ENCODE peak calls at places on chromosomes 16 and 17, in four cellular contexts. One of them, this sample, is unnamed. For H3K9me3 and H3K27me3, the result is how much of the 10 kb centered on the place peaks cover.

GRCh38 chr16:80369559-80369958 is 171.2 kb upstream of the DYNLRB2 start:
- DNase-seq in right lobe of liver: no peak
- DNase-seq in heart right ventricle: no peak
- DNase-seq in small intestine: peak
- DNase-seq in this sample: no peak

GRCh38 chr16:582614-583331 is 7.1 kb upstream of the RAB40C start:
- DNase-seq in right lobe of liver: peak
- DNase-seq in heart right ventricle: peak
- DNase-seq in small intestine: no peak
- DNase-seq in this sample: no peak

GRCh38 chr16:58127033-58127556 is 2.1 kb downstream of the CFAP20 start:
- DNase-seq in right lobe of liver: no peak
- DNase-seq in heart right ventricle: no peak
- DNase-seq in small intestine: peak
- DNase-seq in this sample: no peak

GRCh38 chr17:79699386-79700036 is 31.2 kb upstream of the ENPP7 start:
- DNase-seq in right lobe of liver: no peak
- DNase-seq in heart right ventricle: no peak
- DNase-seq in small intestine: peak
- DNase-seq in this sample: no peak

GRCh38 chr17:79923974-79924638 is 84.9 kb upstream of the CBX4 start:
- DNase-seq in right lobe of liver: peak
- DNase-seq in heart right ventricle: no peak
- DNase-seq in small intestine: peak
- DNase-seq in this sample: no peak

GRCh38 chr17:14803781-14804180 is 461.3 kb downstream of the PMP22 start:
- DNase-seq in right lobe of liver: no peak
- DNase-seq in heart right ventricle: no peak
- DNase-seq in small intestine: no peak
- DNase-seq in this sample: no peak

GRCh38 chr17:29723283-29724047 is 100.8 kb upstream of the CORO6 start:
- DNase-seq in right lobe of liver: no peak
- DNase-seq in heart right ventricle: no peak
- DNase-seq in small intestine: peak
- DNase-seq in this sample: no peak

GRCh38 chr16:23843143-23843542 is 7.4 kb downstream of the PRKCB start:
- DNase-seq in right lobe of liver: no peak
- DNase-seq in heart right ventricle: no peak
- DNase-seq in small intestine: no peak
- DNase-seq in this sample: no peak

GRCh38 chr17:57817299-57817698 is 32.5 kb downstream of the MRPS23 start:
- DNase-seq in right lobe of liver: no peak
- DNase-seq in heart right ventricle: no peak
- DNase-seq in small intestine: no peak
- DNase-seq in this sample: no peak

GRCh38 chr17:68356949-68357455 is 65.7 kb downstream of the ARSG start:
- DNase-seq in right lobe of liver: no peak
- DNase-seq in heart right ventricle: no peak
- DNase-seq in small intestine: no peak
- DNase-seq in this sample: no peak

GRCh38 chr17:41404024-41404651 is 6.7 kb upstream of the KRT31 start:
- DNase-seq in right lobe of liver: no peak
- DNase-seq in heart right ventricle: no peak
- DNase-seq in small intestine: no peak
- DNase-seq in this sample: no peak

GRCh38 chr17:9874722-9875121 is 30.3 kb downstream of the RCVRN start:
- DNase-seq in right lobe of liver: no peak
- DNase-seq in heart right ventricle: no peak
- DNase-seq in small intestine: no peak
- DNase-seq in this sample: no peak

GRCh38 chr16:22005746-22006145 is 2.2 kb upstream of the MOSMO start:
- DNase-seq in right lobe of liver: no peak
- DNase-seq in heart right ventricle: no peak
- DNase-seq in small intestine: no peak
- DNase-seq in this sample: no peak

GRCh38 chr16:87127061-87127765 is 190.0 kb downstream of the C16orf95 start:
- DNase-seq in right lobe of liver: no peak
- DNase-seq in heart right ventricle: peak
- DNase-seq in small intestine: no peak
- DNase-seq in this sample: no peak

GRCh38 chr17:76737676-76738467 is at the start of gene MFSD11:
- DNase-seq in right lobe of liver: peak
- DNase-seq in heart right ventricle: peak
- DNase-seq in small intestine: peak
- DNase-seq in this sample: peak

GRCh38 chr16:8935989-8936388 is 27.7 kb downstream of the USP7 start:
- DNase-seq in right lobe of liver: no peak
- DNase-seq in heart right ventricle: no peak
- DNase-seq in small intestine: no peak
- DNase-seq in this sample: no peak

GRCh38 chr17:2171725-2172446 is 117.0 kb downstream of the HIC1 start:
- DNase-seq in right lobe of liver: peak
- DNase-seq in heart right ventricle: peak
- DNase-seq in small intestine: peak
- DNase-seq in this sample: peak

GRCh38 chr16:69590590-69590989 is 24.8 kb downstream of the NFAT5 start:
- DNase-seq in right lobe of liver: no peak
- DNase-seq in heart right ventricle: no peak
- DNase-seq in small intestine: no peak
- DNase-seq in this sample: no peak

GRCh38 chr16:89507219-89507833 is 877 bp upstream of the SPG7 start:
- DNase-seq in right lobe of liver: no peak
- DNase-seq in heart right ventricle: no peak
- DNase-seq in small intestine: no peak
- DNase-seq in this sample: no peak

GRCh38 chr16:29820271-29820701 is at the start of gene MVP:
- DNase-seq in right lobe of liver: peak
- DNase-seq in heart right ventricle: peak
- DNase-seq in small intestine: peak
- DNase-seq in this sample: peak

GRCh38 chr16:72927199-72928088 is 120.5 kb downstream of the ZFHX3 start:
- DNase-seq in right lobe of liver: no peak
- DNase-seq in heart right ventricle: no peak
- DNase-seq in small intestine: no peak
- DNase-seq in this sample: peak

GRCh38 chr16:82181456-82182185 is 11.6 kb upstream of the MPHOSPH6 start:
- DNase-seq in right lobe of liver: no peak
- DNase-seq in heart right ventricle: no peak
- DNase-seq in small intestine: peak
- DNase-seq in this sample: no peak

GRCh38 chr17:77324227-77324626 is 183.5 kb downstream of the SEC14L1 start:
- DNase-seq in right lobe of liver: peak
- DNase-seq in heart right ventricle: no peak
- DNase-seq in small intestine: no peak
- DNase-seq in this sample: peak

GRCh38 chr17:68134046-68134637 is 98.6 kb downstream of the KPNA2 start:
- DNase-seq in right lobe of liver: no peak
- DNase-seq in heart right ventricle: no peak
- DNase-seq in small intestine: no peak
- DNase-seq in this sample: no peak

GRCh38 chr16:83351846-83352245 is 455.9 kb upstream of the HSBP1 start:
- DNase-seq in right lobe of liver: no peak
- DNase-seq in heart right ventricle: no peak
- DNase-seq in small intestine: no peak
- DNase-seq in this sample: no peak

GRCh38 chr17:633641-634091 is 81.0 kb downstream of the VPS53 start:
- DNase-seq in right lobe of liver: no peak
- DNase-seq in heart right ventricle: no peak
- DNase-seq in small intestine: no peak
- DNase-seq in this sample: no peak

GRCh38 chr17:20920813-20921199 is 122.0 kb downstream of the USP22 start:
- DNase-seq in right lobe of liver: no peak
- DNase-seq in heart right ventricle: no peak
- DNase-seq in small intestine: no peak
- DNase-seq in this sample: no peak

GRCh38 chr17:58808609-58809563 is 53.2 kb downstream of the PPM1E start:
- DNase-seq in right lobe of liver: no peak
- DNase-seq in heart right ventricle: no peak
- DNase-seq in small intestine: no peak
- DNase-seq in this sample: no peak

GRCh38 chr16:81371106-81371505 is 56.3 kb downstream of the GAN start:
- DNase-seq in right lobe of liver: no peak
- DNase-seq in heart right ventricle: no peak
- DNase-seq in small intestine: no peak
- DNase-seq in this sample: no peak

GRCh38 chr17:37239690-37240344 is 136.0 kb upstream of the C17orf78 start:
- DNase-seq in right lobe of liver: no peak
- DNase-seq in heart right ventricle: no peak
- DNase-seq in small intestine: peak
- DNase-seq in this sample: no peak

GRCh38 chr17:66713533-66714042 is 121.3 kb upstream of the CACNG5 start:
- DNase-seq in right lobe of liver: no peak
- DNase-seq in heart right ventricle: no peak
- DNase-seq in small intestine: peak
- DNase-seq in this sample: no peak

DNA sequence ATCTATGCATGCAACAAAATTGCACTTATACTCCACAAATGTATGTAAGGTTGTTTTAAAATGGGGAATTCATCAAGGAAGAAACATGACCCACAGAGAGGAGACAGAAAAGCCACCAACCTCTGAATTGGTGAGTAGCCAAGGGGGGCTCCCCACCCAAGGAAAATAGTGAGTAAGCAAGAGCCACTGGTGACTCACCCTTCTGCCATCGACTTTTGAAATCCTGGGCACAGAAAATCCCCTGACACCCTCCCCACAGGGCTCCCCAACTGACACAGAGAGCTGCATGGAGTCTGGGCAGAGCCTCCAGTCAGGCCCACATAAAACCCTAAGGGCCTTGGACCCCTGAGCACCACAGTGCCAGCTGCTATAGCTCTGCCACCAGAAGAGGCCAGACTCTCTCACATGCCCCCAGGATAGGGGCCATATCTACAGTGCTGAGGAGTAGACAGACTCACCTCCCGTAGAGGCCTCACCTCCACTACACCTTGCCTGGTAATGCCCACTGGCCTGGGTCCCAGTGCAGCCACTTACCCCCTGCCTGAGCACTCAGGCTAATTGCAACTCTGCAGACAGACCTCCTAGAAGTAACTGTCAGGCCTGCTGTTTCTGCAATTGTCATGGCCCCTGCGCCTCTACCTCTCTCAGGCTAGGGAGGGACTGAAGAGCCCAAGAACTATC is 244.7 kb upstream of the WSB1 start:
- DNase-seq in right lobe of liver: no peak
- DNase-seq in heart right ventricle: no peak
- DNase-seq in small intestine: no peak
- DNase-seq in this sample: no peak
- H3K9me3 ChIP-seq in right lobe of liver: under half
- H3K9me3 ChIP-seq in heart right ventricle: under half
- H3K9me3 ChIP-seq in small intestine: under half
- H3K9me3 ChIP-seq in this sample: under half

DNA sequence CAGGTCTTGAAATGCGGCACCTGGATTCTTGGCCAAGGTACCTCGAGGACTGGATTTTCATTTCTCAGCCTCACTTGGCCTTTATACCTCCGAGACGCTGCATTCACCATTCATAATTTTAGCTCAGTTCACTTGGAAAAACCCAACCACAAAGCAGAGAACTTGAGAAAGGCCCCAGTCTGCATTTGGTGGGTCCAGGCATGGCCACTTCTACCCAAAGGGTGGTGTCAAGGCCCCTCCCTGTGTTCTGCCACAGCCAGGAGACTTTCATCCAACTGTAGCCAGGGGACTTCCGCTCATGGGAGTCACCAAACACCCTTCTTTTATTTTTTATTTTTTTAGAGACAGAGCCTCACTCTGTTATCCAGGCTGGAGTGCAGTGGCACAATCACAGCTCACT is 14.7 kb upstream of the TVP23A start:
- DNase-seq in right lobe of liver: no peak
- DNase-seq in heart right ventricle: no peak
- DNase-seq in small intestine: no peak
- DNase-seq in this sample: no peak
- H3K27me3 ChIP-seq in right lobe of liver: under half
- H3K27me3 ChIP-seq in heart right ventricle: under half
- H3K27me3 ChIP-seq in small intestine: under half
- H3K27me3 ChIP-seq in this sample: under half

DNA sequence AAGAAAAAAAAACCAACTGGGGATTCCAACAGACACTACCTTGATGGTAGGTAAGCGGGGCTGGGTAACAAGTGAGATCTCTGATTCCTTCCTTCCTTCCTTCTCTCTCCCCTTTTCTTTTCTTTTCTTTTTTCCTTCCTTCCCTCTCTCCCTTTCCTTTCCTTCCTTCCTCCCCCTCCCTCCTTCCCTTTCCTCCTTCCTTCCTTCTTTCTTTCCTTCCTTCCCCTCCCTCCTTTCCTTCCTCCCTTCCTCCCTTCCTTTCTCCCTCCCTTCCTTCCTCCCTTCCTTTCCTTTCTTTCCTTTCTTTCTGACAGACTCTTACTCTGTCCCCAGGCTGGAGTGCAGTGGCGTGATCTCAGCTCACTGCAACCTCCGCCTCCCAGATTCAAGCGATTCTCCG is 20.0 kb downstream of the OR2C1 start:
- DNase-seq in right lobe of liver: no peak
- DNase-seq in heart right ventricle: no peak
- DNase-seq in small intestine: no peak
- DNase-seq in this sample: no peak
- H3K9me3 ChIP-seq in right lobe of liver: under half
- H3K9me3 ChIP-seq in heart right ventricle: under half
- H3K9me3 ChIP-seq in small intestine: under half
- H3K9me3 ChIP-seq in this sample: under half

GRCh38 chr16:88430185-88430523 is 22.9 kb upstream of the ZFPM1 start:
- DNase-seq in right lobe of liver: no peak
- DNase-seq in heart right ventricle: no peak
- DNase-seq in small intestine: no peak
- DNase-seq in this sample: no peak

GRCh38 chr16:88430524-88431446 is 22.3 kb upstream of the ZFPM1 start:
- DNase-seq in right lobe of liver: no peak
- DNase-seq in heart right ventricle: peak
- DNase-seq in small intestine: no peak
- DNase-seq in this sample: no peak

GRCh38 chr16:88432174-88432573 is 20.9 kb upstream of the ZFPM1 start:
- DNase-seq in right lobe of liver: no peak
- DNase-seq in heart right ventricle: no peak
- DNase-seq in small intestine: no peak
- DNase-seq in this sample: no peak

GRCh38 chr16:88432753-88433152 is 20.3 kb upstream of the ZFPM1 start:
- DNase-seq in right lobe of liver: no peak
- DNase-seq in heart right ventricle: no peak
- DNase-seq in small intestine: no peak
- DNase-seq in this sample: no peak

GRCh38 chr16:88431651-88432050 is 21.4 kb upstream of the ZFPM1 start:
- DNase-seq in right lobe of liver: no peak
- DNase-seq in heart right ventricle: no peak
- DNase-seq in small intestine: no peak
- DNase-seq in this sample: no peak
- H3K27me3 ChIP-seq in right lobe of liver: under half
- H3K27me3 ChIP-seq in heart right ventricle: under half
- H3K27me3 ChIP-seq in small intestine: under half
- H3K27me3 ChIP-seq in this sample: under half

GRCh38 chr17:63295839-63296590 is 150.1 kb downstream of the CYB561 start:
- DNase-seq in right lobe of liver: no peak
- DNase-seq in heart right ventricle: no peak
- DNase-seq in small intestine: no peak
- DNase-seq in this sample: no peak
- H3K9me3 ChIP-seq in right lobe of liver: under half
- H3K9me3 ChIP-seq in heart right ventricle: under half
- H3K9me3 ChIP-seq in small intestine: under half
- H3K9me3 ChIP-seq in this sample: under half

GRCh38 chr17:19534562-19535149 is 1.0 kb downstream of the SLC47A1 start:
- DNase-seq in right lobe of liver: no peak
- DNase-seq in heart right ventricle: no peak
- DNase-seq in small intestine: no peak
- DNase-seq in this sample: no peak
- H3K27me3 ChIP-seq in right lobe of liver: under half
- H3K27me3 ChIP-seq in heart right ventricle: under half
- H3K27me3 ChIP-seq in small intestine: under half
- H3K27me3 ChIP-seq in this sample: under half